ENCODE peak calls at places on chromosomes 3 and 15, in seven cellular contexts. R is IMR-90, Q is H9, E is mesenchymal stem cell, T is neuronal stem cell, C is H1, X is trophoblast cell. U is an unnamed sample.
A peak's percentile ranks its signal among the peaks of the same experiment; 100 is the strongest.

GRCh38 chr3:164222200-164222599 is 856.1 kb downstream of the SI start:
- DNase-seq in R (no peak), T (no peak), E (no peak), X (no peak), Q (no peak), C (no peak), U (no peak)

GRCh38 chr15:62506217-62506805 is 341.2 kb upstream of the C2CD4B start:
- DNase-seq in R (peak; percentile 70), E (peak; percentile 65), X (no peak), C (no peak), Q (no peak), T (no peak), U (peak; percentile 37)

GRCh38 chr3:115623414-115623868 is at the start of gene GAP43:
- DNase-seq in T (no peak), C (peak; percentile 55), Q (peak; percentile 85), X (no peak), E (peak; percentile 82), R (peak; percentile 86), U (peak; percentile 94)

GRCh38 chr3:28973621-28974020 is 307.2 kb upstream of the RBMS3 start:
- DNase-seq in T (no peak), X (no peak), Q (no peak), E (no peak), C (no peak), R (no peak), U (no peak)

GRCh38 chr3:127386490-127386889 is 98.6 kb upstream of the PRR20G start:
- DNase-seq in R (no peak), E (no peak), C (no peak), X (no peak), Q (no peak), T (no peak), U (no peak)

GRCh38 chr3:27943106-27943505 is 221.0 kb upstream of the EOMES start:
- DNase-seq in C (peak; percentile 55), X (no peak), E (no peak), R (no peak), T (no peak), Q (peak; percentile 64), U (peak; percentile 81)

GRCh38 chr3:123877466-123877865 is 6.7 kb downstream of the MYLK start:
- DNase-seq in X (peak; percentile 72), T (no peak), Q (no peak), R (no peak), C (no peak), E (no peak), U (no peak)

GRCh38 chr3:169552533-169552932 is 111.0 kb downstream of the MECOM start:
- DNase-seq in R (peak; percentile 21), E (no peak), T (no peak), Q (no peak), C (no peak), X (no peak), U (no peak)

GRCh38 chr3:173778246-173778645 is 380.7 kb downstream of the NLGN1 start:
- DNase-seq in E (no peak), C (no peak), R (no peak), Q (no peak), T (no peak), X (no peak), U (no peak)

GRCh38 chr3:133058831-133059230 is 20.6 kb downstream of the TMEM108 start:
- DNase-seq in Q (no peak), E (no peak), R (no peak), X (peak; percentile 88), T (no peak), C (no peak), U (no peak)

GRCh38 chr3:132538072-132538471 is 59.0 kb upstream of the ACKR4 start:
- DNase-seq in Q (no peak), R (no peak), X (no peak), C (no peak), E (no peak), T (no peak), U (no peak)

GRCh38 chr3:157113832-157114505 is 46.0 kb downstream of the CCNL1 start:
- DNase-seq in T (no peak), E (no peak), R (no peak), C (no peak), Q (no peak), X (no peak), U (peak; percentile 50)

GRCh38 chr15:95192923-95193322 is 961.6 kb downstream of the MCTP2 start:
- DNase-seq in Q (no peak), X (no peak), E (no peak), R (no peak), C (no peak), T (no peak), U (no peak)

GRCh38 chr3:89227634-89228033 is 120.2 kb downstream of the EPHA3 start:
- DNase-seq in R (peak; percentile 26), E (peak; percentile 26), C (no peak), T (no peak), Q (no peak), X (no peak), U (no peak)

GRCh38 chr3:13498354-13499060 is 18.4 kb downstream of the HDAC11 start:
- DNase-seq in Q (no peak), T (no peak), X (no peak), R (peak; percentile 20), E (no peak), C (no peak), U (no peak)

GRCh38 chr3:87614998-87615397 is 338.6 kb upstream of the POU1F1 start:
- DNase-seq in E (no peak), Q (peak; percentile 44), C (no peak), R (no peak), T (no peak), X (no peak), U (peak; percentile 6)

GRCh38 chr3:65758871-65759598 is 279.7 kb downstream of the MAGI1 start:
- DNase-seq in Q (no peak), E (peak; percentile 39), C (no peak), X (no peak), R (peak; percentile 60), T (no peak), U (no peak)

GRCh38 chr3:47636225-47636624 is 57.6 kb upstream of the CSPG5 start:
- DNase-seq in C (no peak), R (no peak), Q (no peak), X (no peak), E (no peak), T (no peak), U (no peak)

GRCh38 chr15:87597346-87598052 is 659.0 kb downstream of the NTRK3 start:
- DNase-seq in Q (no peak), T (no peak), E (peak; percentile 32), X (no peak), C (no peak), R (no peak), U (peak; percentile 27)

GRCh38 chr3:48990636-48991421 is 788 bp downstream of the P4HTM start:
- DNase-seq in T (no peak), C (peak; percentile 72), X (no peak), R (no peak), E (peak; percentile 47), Q (peak; percentile 63), U (peak; percentile 66)

GRCh38 chr3:10702961-10703740 is 112.9 kb upstream of the SLC6A11 start:
- DNase-seq in Q (peak; percentile 91), T (peak; percentile 73), C (peak; percentile 91), R (no peak), X (no peak), E (no peak), U (peak; percentile 94)

GRCh38 chr15:56367156-56367555 is 1.9 kb downstream of the TEX9 start:
- DNase-seq in Q (no peak), R (no peak), X (no peak), E (no peak), T (no peak), C (no peak), U (no peak)

GRCh38 chr15:78445875-78446274 is 7.9 kb downstream of the IREB2 start:
- DNase-seq in C (no peak), E (no peak), R (no peak), T (no peak), X (no peak), Q (no peak), U (no peak)

GRCh38 chr3:20225769-20226168 is 39.8 kb upstream of the SGO1 start:
- DNase-seq in X (no peak), Q (no peak), T (peak; percentile 26), E (peak; percentile 8), C (no peak), R (peak; percentile 3), U (peak; percentile 71)

GRCh38 chr15:101439285-101439919 is 50.1 kb downstream of the PCSK6 start:
- DNase-seq in E (peak; percentile 37), Q (no peak), X (no peak), C (peak; percentile 26), R (no peak), T (no peak), U (no peak)

GRCh38 chr15:87369269-87369668 is 887.3 kb downstream of the NTRK3 start:
- DNase-seq in T (no peak), C (no peak), Q (no peak), X (peak; percentile 5), E (peak; percentile 77), R (peak; percentile 93), U (peak; percentile 81)

GRCh38 chr3:153163349-153164008 is 1.5 kb downstream of the RAP2B start:
- DNase-seq in Q (no peak), E (peak; percentile 54), R (peak; percentile 29), T (no peak), X (no peak), C (no peak), U (no peak)

GRCh38 chr15:55530861-55531313 is 22.9 kb upstream of the DNAAF4 start:
- DNase-seq in R (peak; percentile 68), Q (no peak), X (peak; percentile 63), T (no peak), C (no peak), E (peak; percentile 29), U (peak; percentile 93)

GRCh38 chr3:16252243-16252978 is 12.3 kb downstream of the DPH3 start:
- DNase-seq in R (no peak), X (no peak), T (no peak), Q (no peak), C (no peak), E (no peak), U (no peak)

GRCh38 chr3:61848885-61849284 is 287.5 kb downstream of the PTPRG start:
- DNase-seq in R (peak; percentile 72), C (no peak), X (no peak), T (no peak), Q (no peak), E (no peak), U (no peak)

GRCh38 chr15:28131400-28131799 is 32.3 kb upstream of the OCA2 start:
- DNase-seq in X (no peak), T (no peak), Q (no peak), E (no peak), C (no peak), R (no peak), U (no peak)
- H2BK5ac ChIP-seq in X (no peak overlapping the region), T (peak overlapping the region; percentile 17), Q (no peak overlapping the region), E (no peak overlapping the region), C (no peak overlapping the region), R (no peak overlapping the region), U (no peak overlapping the region)

GRCh38 chr15:52532427-52532826 is 3.7 kb upstream of the MYO5A start:
- DNase-seq in Q (no peak), R (no peak), T (no peak), X (no peak), C (no peak), E (no peak), U (no peak)
- H2BK5ac ChIP-seq in Q (no peak overlapping the region), R (no peak overlapping the region), T (no peak overlapping the region), X (no peak overlapping the region), C (no peak overlapping the region), E (no peak overlapping the region), U (no peak overlapping the region)

GRCh38 chr3:60337421-60337820 is 913.8 kb downstream of the FHIT start:
- DNase-seq in C (no peak), Q (no peak), T (no peak), X (no peak), R (no peak), E (no peak), U (no peak)
- H2BK5ac ChIP-seq in C (no peak overlapping the region), Q (no peak overlapping the region), T (no peak overlapping the region), X (no peak overlapping the region), R (no peak overlapping the region), E (no peak overlapping the region), U (no peak overlapping the region)

GRCh38 chr3:42758126-42758525 is 14.9 kb downstream of the CCDC13 start:
- DNase-seq in E (no peak), C (no peak), Q (no peak), R (no peak), T (no peak), X (no peak), U (no peak)
- H2BK5ac ChIP-seq in E (no peak overlapping the region), C (no peak overlapping the region), Q (no peak overlapping the region), R (no peak overlapping the region), T (no peak overlapping the region), X (no peak overlapping the region), U (no peak overlapping the region)

U was measured in mesendoderm.